ENCODE peak calls at places on chromosome 20, in four cellular contexts. R is brain microvascular endothelial cell, A is hepatocyte, I is small intestine. M is an unnamed sample.

GRCh38 chr20:51624157-51624731 is 81.7 kb upstream of the NFATC2 start:
- DNase-seq in R (peak), A (peak), I (peak), M (peak)

GRCh38 chr20:6178537-6178936 is 55.7 kb upstream of the FERMT1 start:
- DNase-seq in R (peak), A (peak), I (peak), M (no peak)

GRCh38 chr20:23399568-23400241 is 21.6 kb downstream of the NAPB start:
- DNase-seq in R (peak), A (no peak), I (no peak), M (no peak)

GRCh38 chr20:18388860-18389259 is 78.0 kb downstream of the DZANK1 start:
- DNase-seq in R (peak), A (peak), I (peak), M (peak)

GRCh38 chr20:33649201-33649631 is 12.9 kb upstream of the C20orf144 start:
- DNase-seq in R (no peak), A (no peak), I (no peak), M (no peak)

GRCh38 chr20:15860850-15861249 is 712.4 kb downstream of the KIF16B start:
- DNase-seq in R (no peak), A (no peak), I (no peak), M (no peak)

GRCh38 chr20:11101243-11101642 is 427.4 kb upstream of the JAG1 start:
- DNase-seq in R (no peak), A (no peak), I (no peak), M (no peak)

GRCh38 chr20:58889334-58890072 is 37.0 kb downstream of the GNAS start:
- DNase-seq in R (no peak), A (peak), I (no peak), M (no peak)

GRCh38 chr20:25321262-25321831 is 69.3 kb downstream of the ABHD12 start:
- DNase-seq in R (no peak), A (no peak), I (no peak), M (no peak)

GRCh38 chr20:39800111-39800510 is 838.0 kb downstream of the DHX35 start:
- DNase-seq in R (peak), A (no peak), I (no peak), M (no peak)

GRCh38 chr20:48339986-48340884 is 487.6 kb downstream of the PREX1 start:
- DNase-seq in R (no peak), A (no peak), I (no peak), M (no peak)

GRCh38 chr20:58229198-58229802 is 847 bp upstream of the ANKRD60 start:
- DNase-seq in R (no peak), A (no peak), I (no peak), M (no peak)

GRCh38 chr20:57281900-57282299 is 15.5 kb upstream of the BMP7 start:
- DNase-seq in R (no peak), A (no peak), I (no peak), M (no peak)

GRCh38 chr20:43749734-43750294 is 23.0 kb upstream of the GTSF1L start:
- DNase-seq in R (peak), A (peak), I (peak), M (peak)

GRCh38 chr20:62239278-62239879 is 1.1 kb downstream of the OSBPL2 start:
- DNase-seq in R (no peak), A (no peak), I (peak), M (no peak)

GRCh38 chr20:3811421-3812258 is 8.7 kb upstream of the AP5S1 start:
- DNase-seq in R (peak), A (peak), I (peak), M (peak)

GRCh38 chr20:10034717-10035571 is at the start of gene ANKEF1:
- DNase-seq in R (no peak), A (peak), I (peak), M (peak)

DNA sequence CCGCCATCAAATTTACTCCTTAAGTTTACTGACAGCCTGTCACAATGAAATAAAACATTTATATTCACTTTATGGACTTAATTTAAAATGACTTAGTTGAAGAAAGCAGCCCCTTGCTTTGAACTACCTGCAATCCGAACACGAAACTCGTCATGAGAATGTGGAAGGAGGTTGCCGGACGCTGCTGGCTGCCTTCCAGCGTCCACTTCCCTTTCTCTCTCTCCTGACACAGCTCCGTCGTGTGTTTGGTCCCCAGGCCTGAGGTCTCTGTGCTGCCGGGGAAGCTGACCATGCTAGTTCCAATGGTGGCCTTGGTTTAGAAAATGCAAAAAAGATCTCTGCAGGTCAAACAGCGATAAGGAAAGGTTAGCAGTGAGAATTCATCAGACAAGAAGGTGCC is 519.7 kb downstream of the CDH26 start:
- DNase-seq in R (no peak), A (no peak), I (no peak), M (no peak)
- H3K4me3 ChIP-seq in R (no peak), A (no peak), I (no peak), M (no peak)

GRCh38 chr20:53488779-53489272 is 104.8 kb downstream of the ZNF217 start:
- DNase-seq in R (no peak), A (no peak), I (no peak), M (no peak)
- H3K4me3 ChIP-seq in R (no peak), A (no peak), I (no peak), M (no peak)

GRCh38 chr20:17227199-17227535 is 327 bp downstream of the PCSK2 start:
- DNase-seq in R (no peak), A (peak), I (no peak), M (no peak)

GRCh38 chr20:17226410-17227198 is at the start of gene PCSK2:
- DNase-seq in R (peak), A (peak), I (peak), M (no peak)

GRCh38 chr20:17227669-17228623 is 1.1 kb downstream of the PCSK2 start:
- DNase-seq in R (no peak), A (peak), I (no peak), M (no peak)

GRCh38 chr20:17228624-17229061 is 1.8 kb downstream of the PCSK2 start:
- DNase-seq in R (no peak), A (peak), I (no peak), M (no peak)

DNA sequence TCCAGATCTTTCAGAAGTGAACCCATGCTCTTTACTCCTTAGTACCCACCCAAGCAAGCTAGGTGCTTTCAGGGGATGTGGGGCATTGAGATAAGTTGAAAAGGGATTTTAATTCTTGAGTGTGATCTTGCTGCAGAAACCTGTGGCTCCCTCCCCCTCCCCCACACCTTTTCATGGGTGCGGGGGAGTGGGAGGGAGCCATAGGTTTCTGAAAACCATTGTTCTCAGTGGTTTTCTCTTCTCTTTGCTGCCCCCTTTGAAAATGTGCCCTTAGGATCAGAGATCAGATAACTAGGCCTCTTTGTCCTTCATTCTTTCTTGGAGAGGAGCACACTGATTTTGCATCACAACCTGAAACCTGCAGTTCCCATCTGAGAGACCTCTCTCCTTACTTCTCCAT is 2.4 kb downstream of the PCSK2 start:
- DNase-seq in R (no peak), A (no peak), I (no peak), M (no peak)
- H3K4me3 ChIP-seq in R (no peak), A (no peak), I (no peak), M (no peak)

GRCh38 chr20:46298374-46298773 is 9.9 kb downstream of the CDH22 start:
- DNase-seq in R (no peak), A (no peak), I (no peak), M (no peak)
- H3K4me3 ChIP-seq in R (no peak), A (no peak), I (no peak), M (no peak)

GRCh38 chr20:608970-609369 is 1.1 kb downstream of the TCF15 start:
- DNase-seq in R (no peak), A (no peak), I (no peak), M (no peak)
- H3K4me3 ChIP-seq in R (no peak), A (no peak), I (no peak), M (no peak)

GRCh38 chr20:37316116-37316774 is 26.8 kb downstream of the MANBAL start:
- DNase-seq in R (peak), A (no peak), I (peak), M (peak)

GRCh38 chr20:37316775-37317170 is 27.3 kb downstream of the MANBAL start:
- DNase-seq in R (no peak), A (no peak), I (no peak), M (no peak)

GRCh38 chr20:37314617-37315292 is 25.3 kb downstream of the MANBAL start:
- DNase-seq in R (no peak), A (no peak), I (no peak), M (peak)

GRCh38 chr20:37314099-37314498 is 24.6 kb downstream of the MANBAL start:
- DNase-seq in R (no peak), A (no peak), I (no peak), M (no peak)

DNA sequence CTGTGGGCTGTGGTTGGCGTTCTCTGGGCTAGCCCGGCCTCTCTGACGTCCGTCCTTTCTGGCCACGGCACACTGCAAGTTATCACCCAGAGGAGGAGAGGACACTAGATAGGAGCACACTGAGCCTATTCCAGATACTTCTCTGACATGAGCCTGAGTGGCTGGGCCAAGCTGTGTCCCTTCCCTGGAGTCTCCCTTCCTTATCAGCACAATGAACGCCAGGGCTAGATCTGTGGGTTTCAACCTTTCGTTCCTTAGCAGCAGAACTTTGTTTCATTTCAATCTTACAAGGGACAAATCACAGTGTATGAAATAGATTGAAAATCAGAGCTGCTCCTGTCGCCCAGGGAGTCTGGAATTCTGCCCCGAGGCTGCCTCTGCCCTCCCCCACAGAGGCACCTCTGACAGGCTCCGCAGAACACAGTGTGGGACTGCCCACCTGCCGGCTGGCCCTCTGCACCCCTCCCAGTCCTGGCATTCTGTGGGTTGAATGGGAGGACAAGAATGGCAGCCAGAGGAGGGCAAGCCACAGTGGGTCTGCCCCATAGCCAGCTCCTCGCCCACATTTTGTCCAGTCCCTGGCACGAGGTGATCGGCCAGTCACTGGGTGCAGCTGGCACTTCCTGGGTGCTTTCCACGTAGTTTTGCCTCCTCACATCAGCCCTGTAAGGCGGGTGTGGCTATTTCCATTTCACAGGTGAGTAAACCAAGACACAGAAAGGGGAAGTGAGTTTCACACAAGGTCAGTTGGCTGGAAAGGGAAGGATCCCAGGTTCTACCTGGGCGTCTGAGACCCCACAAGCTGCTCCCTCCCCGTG is 26.0 kb downstream of the MANBAL start:
- DNase-seq in R (peak), A (no peak), I (no peak), M (peak)
- H3K4me3 ChIP-seq in R (no peak), A (no peak), I (no peak), M (no peak)

DNA sequence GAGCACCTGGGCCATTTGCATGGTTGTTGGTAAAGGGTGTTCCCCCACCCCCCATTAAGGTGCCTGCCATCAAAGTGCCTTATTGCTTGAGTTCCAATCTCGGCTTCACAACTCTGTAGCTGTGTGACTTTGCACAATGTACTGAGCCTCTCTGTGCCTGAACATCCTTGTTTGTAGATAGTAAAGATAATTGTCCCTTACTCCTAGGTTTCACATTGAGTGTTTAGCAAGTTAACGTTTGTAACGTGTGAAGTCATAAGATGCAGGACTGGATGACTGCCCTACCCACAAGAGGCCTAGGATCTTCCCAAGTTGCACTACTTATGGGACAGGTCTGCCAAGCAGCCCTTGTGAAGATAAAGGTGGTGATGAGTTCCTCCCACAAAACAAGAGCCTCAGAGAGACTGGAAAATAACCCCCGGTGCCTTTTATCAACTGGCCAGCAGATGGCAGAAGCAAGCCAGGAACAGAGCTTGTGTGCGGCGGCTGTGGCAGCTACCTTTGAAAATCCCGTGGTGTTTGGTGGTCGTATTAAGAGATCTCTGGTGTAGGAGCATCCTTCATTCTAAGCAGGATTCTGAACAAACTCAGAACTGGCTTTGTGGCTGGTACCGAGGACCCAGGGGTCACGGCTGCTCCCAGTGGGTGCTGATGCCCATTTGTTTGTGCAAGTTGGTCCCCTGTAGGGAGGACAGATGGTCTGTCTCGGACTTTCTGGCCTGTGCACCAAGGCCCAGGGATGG is 99.1 kb downstream of the CDH26 start:
- DNase-seq in R (peak), A (peak), I (peak), M (peak)
- H3K4me3 ChIP-seq in R (no peak), A (no peak), I (no peak), M (no peak)

DNA sequence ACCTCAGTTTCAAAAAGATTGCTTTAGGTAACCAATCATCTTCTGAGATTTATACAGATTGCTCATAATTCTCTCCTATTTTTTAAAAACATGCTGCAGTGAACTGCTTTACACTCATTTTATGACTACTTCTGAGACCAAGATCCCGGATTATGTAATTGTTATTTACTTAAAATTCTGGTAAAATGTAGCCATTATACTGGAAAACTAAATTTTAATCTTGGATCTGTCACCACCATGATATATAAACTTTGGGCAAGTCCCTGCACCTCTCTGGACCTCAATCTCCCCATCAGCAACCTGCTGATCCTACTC is 477 bp upstream of the PROCR start:
- DNase-seq in R (no peak), A (no peak), I (no peak), M (no peak)
- H3K4me3 ChIP-seq in R (peak), A (no peak), I (no peak), M (no peak)

GRCh38 chr20:41998539-41999341 is 380.6 kb upstream of the CHD6 start:
- DNase-seq in R (no peak), A (no peak), I (no peak), M (no peak)
- H3K4me3 ChIP-seq in R (no peak), A (no peak), I (no peak), M (no peak)

GRCh38 chr20:50538276-50538675 is 28.1 kb downstream of the PTPN1 start:
- DNase-seq in R (no peak), A (no peak), I (no peak), M (peak)
- H3K4me3 ChIP-seq in R (no peak), A (no peak), I (no peak), M (no peak)